ENCODE peak calls at places on chromosome 21, in seven cellular contexts. F is ovary, L is cardiac muscle cell, V is HAP-1, N is IMR-90, U is GM23248, P is fibroblast of lung. R is an unnamed sample.
A peak's percentile ranks its signal among the peaks of the same experiment; 100 is the strongest.

GRCh38 chr21:46006547-46007497 is 25.3 kb downstream of the COL6A1 start:
- DNase-seq in F (no peak), L (no peak), V (no peak), N (no peak), U (no peak), P (no peak), R (no peak)

GRCh38 chr21:15062566-15062965 is 2.2 kb downstream of the NRIP1 start:
- DNase-seq in F (no peak), L (peak; percentile 44), V (no peak), N (no peak), U (peak; percentile 26), P (peak; percentile 15), R (no peak)

GRCh38 chr21:24514081-24514733 is 1093.1 kb downstream of the MRPL39 start:
- DNase-seq in F (no peak), L (no peak), V (peak; percentile 28), N (peak; percentile 27), U (peak; percentile 0), P (no peak), R (no peak)

GRCh38 chr21:40049031-40049958 is 182.1 kb downstream of the PCP4 start:
- DNase-seq in F (no peak), L (no peak), V (no peak), N (peak; percentile 11), U (no peak), P (peak; percentile 84), R (no peak)

GRCh38 chr21:45525153-45525909 is 16.9 kb downstream of the SLC19A1 start:
- DNase-seq in F (peak; percentile 62), L (no peak), V (no peak), N (no peak), U (no peak), P (no peak), R (peak; percentile 27)

GRCh38 chr21:45421071-45421845 is 16.3 kb downstream of the COL18A1 start:
- DNase-seq in F (no peak), L (no peak), V (no peak), N (no peak), U (no peak), P (no peak), R (no peak)

GRCh38 chr21:17454315-17455027 is 58.4 kb upstream of the CXADR start:
- DNase-seq in F (peak; percentile 40), L (peak; percentile 77), V (peak; percentile 97), N (peak; percentile 92), U (peak; percentile 82), P (peak; percentile 90), R (peak; percentile 68)

GRCh38 chr21:19048088-19048672 is 644.6 kb upstream of the TMPRSS15 start:
- DNase-seq in F (no peak), L (no peak), V (no peak), N (no peak), U (no peak), P (no peak), R (peak; percentile 36)

GRCh38 chr21:46500224-46500861 is 41.7 kb downstream of the DIP2A start:
- DNase-seq in F (no peak), L (peak; percentile 29), V (no peak), N (peak; percentile 40), U (peak; percentile 58), P (peak; percentile 44), R (no peak)

GRCh38 chr21:34526618-34527290 is 14.7 kb upstream of the KCNE1 start:
- DNase-seq in F (peak; percentile 45), L (peak; percentile 100), V (peak; percentile 80), N (peak; percentile 100), U (peak; percentile 99), P (peak; percentile 100), R (peak; percentile 91)

GRCh38 chr21:23475518-23476189 is 2131.6 kb downstream of the MRPL39 start:
- DNase-seq in F (no peak), L (peak; percentile 1), V (no peak), N (no peak), U (no peak), P (no peak), R (no peak)

GRCh38 chr21:26982767-26983166 is 15.9 kb upstream of the ADAMTS5 start:
- DNase-seq in F (no peak), L (peak; percentile 10), V (no peak), N (peak; percentile 63), U (peak; percentile 70), P (peak; percentile 33), R (no peak)

GRCh38 chr21:36845790-36846189 is 120.7 kb downstream of the HLCS start:
- DNase-seq in F (no peak), L (no peak), V (no peak), N (no peak), U (no peak), P (no peak), R (no peak)

GRCh38 chr21:35273331-35273730 is 224.2 kb upstream of the RUNX1 start:
- DNase-seq in F (no peak), L (no peak), V (no peak), N (no peak), U (no peak), P (no peak), R (peak; percentile 29)

GRCh38 chr21:38929652-38930051 is 123.9 kb downstream of the ETS2 start:
- DNase-seq in F (no peak), L (no peak), V (no peak), N (no peak), U (no peak), P (no peak), R (no peak)

GRCh38 chr21:14229399-14229798 is 13.4 kb downstream of the RBM11 start:
- DNase-seq in F (no peak), L (no peak), V (no peak), N (no peak), U (no peak), P (no peak), R (no peak)

GRCh38 chr21:36783612-36784383 is 84.9 kb downstream of the SIM2 start:
- DNase-seq in F (no peak), L (peak; percentile 9), V (no peak), N (peak; percentile 97), U (peak; percentile 79), P (peak; percentile 93), R (peak; percentile 25)

GRCh38 chr21:21921410-21922232 is 923.4 kb downstream of the NCAM2 start:
- DNase-seq in F (no peak), L (peak; percentile 50), V (peak; percentile 21), N (peak; percentile 11), U (peak; percentile 49), P (peak; percentile 28), R (no peak)

GRCh38 chr21:34626131-34626530 is 11.2 kb upstream of the RCAN1 start:
- DNase-seq in F (no peak), L (no peak), V (no peak), N (no peak), U (no peak), P (peak; percentile 4), R (no peak)

GRCh38 chr21:35635261-35635660 is 425.1 kb downstream of the SETD4 start:
- DNase-seq in F (no peak), L (peak; percentile 49), V (no peak), N (peak; percentile 94), U (peak; percentile 92), P (peak; percentile 90), R (no peak)

DNA sequence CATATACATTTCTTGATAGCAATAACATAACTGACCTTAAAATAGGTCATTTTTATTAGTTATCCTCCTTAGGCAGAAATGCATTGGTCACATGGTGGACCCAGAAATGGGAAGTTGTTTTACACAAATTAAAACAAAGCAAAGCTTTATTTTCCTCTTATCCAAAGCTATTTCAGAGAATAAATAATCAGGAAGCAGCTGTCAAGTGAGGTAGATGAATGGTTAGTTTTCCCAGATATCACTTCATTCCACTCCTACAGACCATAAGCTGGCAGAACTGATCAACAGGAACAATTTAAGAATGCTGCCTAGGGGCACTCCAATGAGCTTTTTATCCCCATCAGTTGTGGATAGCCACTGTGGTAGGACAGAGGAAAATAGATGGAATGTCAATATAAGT is 16.0 kb upstream of the OLIG1 start:
- DNase-seq in F (no peak), L (no peak), V (no peak), N (no peak), U (no peak), P (no peak), R (no peak)
- H3K27me3 ChIP-seq in F (no peaks in the 10 kb centered on the region), L (peaks cover 66% of the 10 kb centered on the region), V (no peaks in the 10 kb centered on the region), N (peaks cover 41% of the 10 kb centered on the region), U (peaks cover 40% of the 10 kb centered on the region), P (peaks cover 15% of the 10 kb centered on the region), R (no peaks in the 10 kb centered on the region)

DNA sequence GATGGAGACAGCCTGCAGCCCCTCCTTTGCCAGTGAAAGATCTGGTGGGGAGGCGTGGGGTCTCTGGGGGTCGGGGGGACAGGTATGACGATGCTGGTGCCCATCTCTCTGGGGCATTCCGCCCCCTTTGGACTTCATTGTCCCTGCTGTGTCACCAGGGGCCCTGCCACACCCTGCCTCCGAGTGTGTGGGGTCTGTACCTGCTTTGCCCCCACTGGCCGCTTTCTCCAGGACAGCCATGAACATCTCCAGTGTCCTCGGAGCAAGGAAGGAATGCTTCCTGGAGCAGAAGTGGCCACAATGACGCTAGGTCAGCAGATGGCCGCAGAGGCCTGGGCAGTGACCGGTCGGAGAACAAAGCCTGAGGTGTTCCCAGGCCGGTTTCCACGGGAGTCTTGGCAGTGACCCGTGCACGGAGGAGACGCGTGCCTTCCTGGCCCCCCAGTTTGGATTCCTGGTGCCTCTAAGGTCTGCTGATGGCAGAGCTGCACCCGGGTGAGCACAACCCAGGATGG is 18.6 kb upstream of the TRAPPC10 start:
- DNase-seq in F (no peak), L (no peak), V (no peak), N (no peak), U (no peak), P (no peak), R (peak; percentile 19)
- H3K4me3 ChIP-seq in F (no peak overlapping the region), L (no peak overlapping the region), V (no peak overlapping the region), N (no peak overlapping the region), U (no peak overlapping the region), P (no peak overlapping the region), R (no peak overlapping the region)

DNA sequence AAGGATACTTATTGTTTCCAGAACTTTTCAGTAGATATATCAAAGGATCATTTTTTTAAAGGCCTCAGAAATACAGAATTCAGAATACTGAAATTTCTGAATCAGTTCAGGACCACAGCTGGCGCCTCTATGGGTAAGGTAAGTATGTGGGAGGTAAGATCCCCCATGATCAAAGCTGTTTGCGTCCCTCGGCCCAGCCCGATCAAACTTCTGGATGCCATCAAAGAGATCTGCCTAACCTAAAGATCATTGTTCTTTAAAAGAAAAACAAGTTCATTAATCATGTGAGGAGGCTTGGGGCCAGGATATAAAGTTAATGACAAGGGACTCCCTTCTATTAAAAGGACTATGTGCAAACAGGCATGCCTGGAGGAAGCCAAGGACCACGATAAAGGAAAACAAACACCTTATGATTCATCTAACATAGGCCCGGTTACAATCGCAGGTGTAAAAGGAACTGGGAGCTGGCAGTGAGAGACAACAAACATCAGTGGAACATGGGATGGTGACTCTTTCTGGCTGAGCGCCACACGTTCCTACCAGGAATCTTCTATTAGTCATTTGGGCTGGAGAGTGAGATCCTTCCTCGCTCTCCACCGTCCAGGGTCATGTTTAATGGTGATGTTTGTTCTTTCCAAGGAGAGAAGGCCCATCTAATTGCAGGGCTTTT is 2.8 kb upstream of the BACE2 start:
- DNase-seq in F (no peak), L (peak; percentile 25), V (no peak), N (peak; percentile 58), U (peak; percentile 32), P (peak; percentile 79), R (no peak)
- H3K27me3 ChIP-seq in F (no peaks in the 10 kb centered on the region), L (peaks cover 56% of the 10 kb centered on the region), V (no peaks in the 10 kb centered on the region), N (peaks cover 9% of the 10 kb centered on the region), U (no peaks in the 10 kb centered on the region), P (no peaks in the 10 kb centered on the region), R (no peaks in the 10 kb centered on the region)

GRCh38 chr21:16302851-16303282 is 573.1 kb downstream of the USP25 start:
- DNase-seq in F (peak; percentile 70), L (peak; percentile 62), V (no peak), N (peak; percentile 12), U (peak; percentile 72), P (peak; percentile 95), R (no peak)
- H3K4me3 ChIP-seq in F (no peak overlapping the region), L (no peak overlapping the region), V (no peak overlapping the region), N (no peak overlapping the region), U (peak overlapping the region; percentile 32), P (no peak overlapping the region), R (no peak overlapping the region)